ENCODE peak calls at places on chromosomes 1 and 21, in four cellular contexts. S is uterus, U is suprapubic skin, K is adrenal gland. P is an unnamed sample.

GRCh38 chr21:29072873-29073221 is 601 bp downstream of the CCT8 start:
- DNase-seq in U (no peak), K (peak; percentile 28), S (no peak), P (no peak)

GRCh38 chr21:26739189-26739588 is 106.0 kb downstream of the ADAMTS1 start:
- DNase-seq in K (no peak), S (no peak), U (no peak), P (no peak)

GRCh38 chr1:171433451-171433850 is 51.9 kb upstream of the PRRC2C start:
- DNase-seq in U (no peak), K (no peak), S (no peak), P (no peak)

GRCh38 chr1:214214851-214215250 is 66.1 kb upstream of the SMYD2 start:
- DNase-seq in S (no peak), U (no peak), K (no peak), P (no peak)

GRCh38 chr1:182257369-182258063 is 134.1 kb downstream of the GLUL start:
- DNase-seq in S (no peak), U (no peak), K (no peak), P (no peak)

GRCh38 chr1:198156745-198157240 is at the start of gene NEK7:
- DNase-seq in U (peak; percentile 84), K (peak; percentile 86), S (peak; percentile 85), P (peak; percentile 39)

GRCh38 chr1:6534248-6534647 is 20.1 kb downstream of the NOL9 start:
- DNase-seq in K (peak; percentile 66), U (no peak), S (no peak), P (no peak)

GRCh38 chr21:25636727-25637126 is 2.3 kb upstream of the JAM2 start:
- DNase-seq in U (no peak), S (no peak), K (no peak), P (no peak)

GRCh38 chr1:108830119-108831008 is 26.5 kb downstream of the AKNAD1 start:
- DNase-seq in K (peak; percentile 86), U (peak; percentile 87), S (peak; percentile 83), P (no peak)

GRCh38 chr1:18285533-18285924 is 177.9 kb downstream of the IGSF21 start:
- DNase-seq in U (no peak), S (no peak), K (no peak), P (no peak)

GRCh38 chr1:18282851-18283600 is 175.4 kb downstream of the IGSF21 start:
- DNase-seq in U (no peak), S (no peak), K (no peak), P (no peak)

GRCh38 chr1:18288609-18289219 is 181.1 kb downstream of the IGSF21 start:
- DNase-seq in K (no peak), S (no peak), U (no peak), P (no peak)

GRCh38 chr1:18283601-18284385 is 176.2 kb downstream of the IGSF21 start:
- DNase-seq in U (no peak), S (no peak), K (no peak), P (no peak)

GRCh38 chr1:18284750-18285532 is 177.3 kb downstream of the IGSF21 start:
- DNase-seq in U (no peak), K (no peak), S (no peak), P (no peak)
- H3K27me3 ChIP-seq in U (peaks cover 73% of the 10 kb centered on the region), K (peaks cover 3% of the 10 kb centered on the region), S (peaks cover 6% of the 10 kb centered on the region), P (no peaks in the 10 kb centered on the region)

DNA sequence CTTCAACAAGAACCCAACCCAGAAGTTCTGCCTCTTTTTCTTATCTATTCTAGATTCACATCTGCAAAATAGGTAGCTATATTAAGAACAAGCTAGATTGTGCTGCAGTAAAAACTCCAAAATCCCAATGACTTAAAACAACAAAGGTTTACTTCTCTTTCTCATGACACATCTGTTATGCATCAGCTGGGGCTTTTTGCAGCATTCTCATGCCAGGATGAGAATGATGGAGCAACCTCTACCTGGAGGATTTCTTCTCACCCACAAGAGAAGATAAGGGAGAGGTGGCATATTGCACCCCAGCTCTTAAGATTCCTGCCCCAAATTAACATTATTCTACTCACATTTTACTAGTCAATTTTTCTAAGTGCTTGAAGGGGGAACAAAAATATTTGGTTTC is 152.3 kb upstream of the SPAG17 start:
- DNase-seq in S (no peak), U (no peak), K (no peak), P (no peak)
- TF ChIP-seq CTCF in S (no peak), U (no peak), K (no peak), P (no peak)

DNA sequence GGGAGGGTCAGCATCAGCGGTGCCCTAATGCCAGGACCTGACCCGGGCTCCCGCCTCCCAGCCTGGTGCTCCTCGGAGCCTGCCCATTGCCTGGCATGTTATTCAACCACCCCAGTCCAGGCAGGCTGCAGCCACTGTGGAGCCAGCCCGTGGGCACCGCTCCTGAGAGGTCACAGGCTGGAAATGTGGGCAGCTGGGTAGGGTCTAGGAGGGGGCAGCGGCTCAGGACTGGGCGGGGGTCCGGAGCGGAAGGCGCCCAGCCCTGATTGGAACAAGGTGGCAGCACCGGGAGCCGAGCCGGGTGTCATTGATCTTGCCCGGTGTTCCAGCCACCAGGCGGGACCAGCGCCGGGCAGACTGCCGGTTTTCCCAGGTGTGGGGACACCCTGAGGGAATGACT is 12.7 kb upstream of the RUNX3 start:
- DNase-seq in K (no peak), U (no peak), S (no peak), P (no peak)
- TF ChIP-seq POLR2A in K (no peak), U (no peak), S (no peak), P (no peak)

GRCh38 chr1:22386774-22387173 is 64.9 kb upstream of the ZBTB40 start:
- DNase-seq in U (no peak), S (no peak), K (no peak), P (no peak)

GRCh38 chr1:22388666-22389455 is 62.8 kb upstream of the ZBTB40 start:
- DNase-seq in K (peak; percentile 40), U (no peak), S (no peak), P (no peak)

GRCh38 chr1:22383526-22384291 is 67.9 kb upstream of the ZBTB40 start:
- DNase-seq in U (no peak), S (no peak), K (no peak), P (no peak)

GRCh38 chr1:22385537-22385936 is 66.1 kb upstream of the ZBTB40 start:
- DNase-seq in U (no peak), K (no peak), S (no peak), P (no peak)

GRCh38 chr1:22387888-22388564 is 63.6 kb upstream of the ZBTB40 start:
- DNase-seq in U (no peak), S (no peak), K (no peak), P (no peak)
- H3K27me3 ChIP-seq in U (peaks cover 24% of the 10 kb centered on the region), S (no peaks in the 10 kb centered on the region), K (no peaks in the 10 kb centered on the region), P (peaks cover 89% of the 10 kb centered on the region)

GRCh38 chr1:161324020-161324419 is 9.8 kb downstream of the SDHC start:
- DNase-seq in K (no peak), U (no peak), S (no peak), P (no peak)
- TF ChIP-seq CTCF in K (no peak), U (no peak), S (no peak), P (no peak)

DNA sequence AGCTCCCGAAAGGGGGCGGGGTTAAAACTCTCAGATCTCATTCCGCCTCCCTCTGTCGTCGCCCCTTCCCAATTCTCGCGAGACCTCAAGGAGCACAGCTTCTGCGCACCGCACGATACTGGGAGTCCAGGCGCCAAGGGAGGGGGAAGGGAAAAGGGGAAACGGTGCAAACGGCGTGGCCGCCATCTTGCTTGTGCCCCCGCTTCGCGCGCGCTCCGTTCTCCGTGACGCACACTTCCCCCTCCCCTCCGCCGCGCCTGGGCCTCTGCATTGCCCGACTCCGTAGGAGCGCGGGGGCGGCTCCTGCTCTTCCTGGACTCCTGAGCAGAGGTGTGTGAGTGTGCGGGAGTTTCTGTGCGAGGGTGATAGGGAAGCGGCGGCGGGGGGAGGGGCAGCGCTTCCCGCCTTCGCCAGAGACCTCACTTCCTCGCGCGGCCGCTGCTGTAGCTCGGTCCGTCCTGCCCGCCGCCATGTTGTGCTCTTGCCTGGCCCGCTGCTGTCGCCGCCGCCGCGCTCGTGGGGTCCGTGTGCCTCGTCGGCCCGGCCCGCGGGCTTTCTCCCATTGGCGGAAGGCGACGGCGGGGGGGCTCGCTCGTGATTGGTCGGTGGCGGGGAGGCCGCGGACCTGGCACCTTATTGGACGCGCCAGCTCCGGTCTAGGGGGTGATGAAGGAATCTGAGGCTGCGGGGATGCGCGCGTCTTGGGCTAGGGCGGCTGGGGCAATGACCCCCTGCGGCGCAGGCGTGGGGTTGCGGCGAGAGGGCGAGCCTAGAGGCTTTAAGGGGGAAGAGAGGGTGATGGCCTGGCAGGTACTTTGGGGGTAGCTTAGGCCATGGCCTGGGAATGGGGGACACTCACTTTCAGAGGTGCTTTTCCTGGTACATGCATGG is at the start of gene NFYC:
- DNase-seq in K (peak; percentile 98), U (peak; percentile 99), S (peak; percentile 97), P (peak; percentile 89)
- TF ChIP-seq POLR2A in K (peak; percentile 93), U (peak; percentile 94), S (peak; percentile 98), P (no peak)

GRCh38 chr1:212608209-212608955 is at the start of gene ATF3:
- DNase-seq in U (peak; percentile 100), K (peak; percentile 100), S (peak; percentile 100), P (peak; percentile 86)
- H3K27me3 ChIP-seq in U (no peaks in the 10 kb centered on the region), K (peaks cover 16% of the 10 kb centered on the region), S (no peaks in the 10 kb centered on the region), P (peaks cover 67% of the 10 kb centered on the region)

DNA sequence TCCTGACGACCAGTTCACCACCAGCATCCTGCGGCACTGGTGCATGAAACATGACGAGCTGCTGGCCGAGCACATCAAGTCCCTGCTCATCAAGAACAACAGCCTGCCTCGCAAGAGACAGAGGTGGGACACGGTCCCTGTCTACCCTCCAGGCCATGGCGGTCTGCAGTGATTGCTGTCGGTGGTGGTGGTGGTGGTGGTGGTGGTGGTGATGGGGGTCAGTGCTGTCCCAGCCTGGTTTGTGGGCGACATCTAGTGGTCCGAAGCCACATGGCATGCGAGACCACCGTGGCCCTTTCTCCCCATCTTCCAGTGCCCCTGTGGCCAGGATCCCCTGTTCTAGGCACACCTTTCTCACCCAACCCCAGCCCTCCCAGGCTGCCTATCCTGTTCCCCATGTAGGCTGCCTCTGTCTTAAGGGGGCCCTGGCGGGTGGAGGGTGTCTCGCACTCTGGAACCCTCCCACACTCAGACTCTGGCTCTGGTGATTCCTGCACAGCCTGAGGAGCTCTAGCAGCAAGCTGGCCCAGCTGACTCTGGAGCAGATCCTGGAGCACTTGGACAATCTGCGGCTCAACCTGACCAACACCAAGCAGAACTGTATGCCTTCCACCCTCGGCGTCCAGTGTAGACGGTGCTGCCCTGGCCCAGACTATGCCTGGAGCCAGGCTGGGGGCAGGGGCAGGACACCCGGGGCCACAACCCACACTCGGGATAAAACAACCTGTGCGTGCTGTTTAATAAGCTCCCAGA is 3.2 kb upstream of the SLC27A3 start:
- DNase-seq in U (no peak), S (peak; percentile 65), K (no peak), P (no peak)
- TF ChIP-seq CTCF in U (peak; percentile 39), S (peak; percentile 79), K (peak; percentile 24), P (peak; percentile 6)

DNA sequence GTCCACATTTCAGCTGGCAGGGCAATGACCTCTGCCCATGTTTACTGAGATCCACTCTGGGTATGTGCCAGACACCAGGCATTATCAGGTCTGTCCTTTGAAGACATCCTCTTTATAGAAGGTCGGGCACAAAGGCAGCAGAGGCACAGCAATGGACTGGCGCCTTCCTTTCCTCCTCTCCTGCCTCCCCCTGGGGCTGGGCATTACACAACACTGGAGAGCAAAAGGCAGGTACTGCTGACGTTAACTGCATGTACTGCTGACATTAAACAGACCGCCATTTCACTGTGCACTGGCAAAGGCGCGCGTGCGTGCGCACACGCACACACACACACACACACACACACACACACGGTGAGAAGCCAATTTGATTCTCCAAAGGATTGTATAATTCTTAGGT is 2.0 kb upstream of the UBXN10 start:
- DNase-seq in U (no peak), S (no peak), K (peak; percentile 47), P (no peak)
- TF ChIP-seq POLR2A in U (no peak), S (no peak), K (no peak), P (no peak)

GRCh38 chr1:207494171-207494570 is 1.8 kb upstream of the CR1 start:
- DNase-seq in K (no peak), U (no peak), S (no peak), P (no peak)
- H3K27me3 ChIP-seq in K (peaks cover 18% of the 10 kb centered on the region), U (peaks cover 52% of the 10 kb centered on the region), S (no peaks in the 10 kb centered on the region), P (peaks cover 5% of the 10 kb centered on the region)

P was measured in esophagus squamous epithelium.